ENCODE peak calls at places on chromosome 21, in eight cellular contexts. S, J, D, A, T, R, C and K are unnamed samples.

GRCh38 chr21:32520885-32521735 is 64.2 kb downstream of the TCP10L start:
- DNase-seq in S (no peak), J (no peak), D (peak), A (peak), T (no peak), R (peak), C (peak), K (peak)

GRCh38 chr21:26954591-26955214 is 12.2 kb downstream of the ADAMTS5 start:
- DNase-seq in S (no peak), J (no peak), D (no peak), A (no peak), T (no peak), R (no peak), C (peak), K (no peak)

GRCh38 chr21:31865429-31865970 is 7.3 kb upstream of the HUNK start:
- DNase-seq in S (no peak), J (no peak), D (no peak), A (no peak), T (no peak), R (no peak), C (no peak), K (no peak)

GRCh38 chr21:36735201-36735515 is 36.2 kb downstream of the SIM2 start:
- DNase-seq in S (no peak), J (no peak), D (no peak), A (no peak), T (no peak), R (no peak), C (no peak), K (no peak)

GRCh38 chr21:20083336-20083735 is 914.9 kb upstream of the NCAM2 start:
- DNase-seq in S (no peak), J (no peak), D (no peak), A (no peak), T (no peak), R (no peak), C (no peak), K (no peak)

GRCh38 chr21:18245493-18245967 is 897 bp downstream of the CHODL start:
- DNase-seq in S (no peak), J (no peak), D (no peak), A (no peak), T (no peak), R (no peak), C (no peak), K (no peak)

GRCh38 chr21:25569084-25569483 is 38.2 kb downstream of the MRPL39 start:
- DNase-seq in S (no peak), J (no peak), D (no peak), A (no peak), T (no peak), R (no peak), C (peak), K (no peak)

GRCh38 chr21:29245104-29245643 is 53.5 kb upstream of the BACH1 start:
- DNase-seq in S (no peak), J (no peak), D (no peak), A (no peak), T (no peak), R (peak), C (peak), K (no peak)

GRCh38 chr21:46091631-46092025 is 6.3 kb upstream of the COL6A2 start:
- DNase-seq in S (no peak), J (no peak), D (peak), A (no peak), T (no peak), R (no peak), C (no peak), K (no peak)

GRCh38 chr21:26127918-26128317 is 42.7 kb downstream of the APP start:
- DNase-seq in S (no peak), J (no peak), D (no peak), A (peak), T (no peak), R (peak), C (no peak), K (peak)

GRCh38 chr21:26389971-26390641 is 183.0 kb downstream of the CYYR1 start:
- DNase-seq in S (no peak), J (peak), D (no peak), A (peak), T (no peak), R (peak), C (peak), K (peak)

GRCh38 chr21:25494804-25495203 is 112.5 kb downstream of the MRPL39 start:
- DNase-seq in S (no peak), J (no peak), D (no peak), A (no peak), T (no peak), R (no peak), C (no peak), K (no peak)

GRCh38 chr21:15064576-15065380 is at the start of gene NRIP1:
- DNase-seq in S (peak), J (peak), D (peak), A (peak), T (no peak), R (peak), C (peak), K (peak)

GRCh38 chr21:26587621-26588260 is 14.7 kb upstream of the CYYR1 start:
- DNase-seq in S (no peak), J (peak), D (no peak), A (peak), T (no peak), R (peak), C (peak), K (peak)

GRCh38 chr21:31959881-31960280 is 87.1 kb downstream of the HUNK start:
- DNase-seq in S (no peak), J (no peak), D (no peak), A (no peak), T (no peak), R (no peak), C (no peak), K (no peak)

GRCh38 chr21:24050233-24050632 is 1557.0 kb downstream of the MRPL39 start:
- DNase-seq in S (no peak), J (no peak), D (no peak), A (no peak), T (no peak), R (no peak), C (no peak), K (no peak)

GRCh38 chr21:42865361-42866160 is 13.8 kb downstream of the WDR4 start:
- DNase-seq in S (no peak), J (no peak), D (peak), A (no peak), T (no peak), R (no peak), C (no peak), K (no peak)

GRCh38 chr21:8990326-8991087 is 1530.9 kb upstream of the TPTE start:
- DNase-seq in S (peak), J (no peak), D (no peak), A (peak), T (no peak), R (no peak), C (no peak), K (no peak)

GRCh38 chr21:17461582-17461981 is 51.3 kb upstream of the CXADR start:
- DNase-seq in S (no peak), J (no peak), D (no peak), A (peak), T (no peak), R (peak), C (peak), K (no peak)

GRCh38 chr21:32476661-32477423 is 64.3 kb downstream of the EVA1C start:
- DNase-seq in S (no peak), J (no peak), D (no peak), A (no peak), T (no peak), R (no peak), C (no peak), K (no peak)

GRCh38 chr21:28688381-28688780 is 304.3 kb downstream of the LTN1 start:
- DNase-seq in S (no peak), J (no peak), D (no peak), A (peak), T (no peak), R (no peak), C (no peak), K (no peak)

GRCh38 chr21:24899138-24899537 is 708.1 kb downstream of the MRPL39 start:
- DNase-seq in S (no peak), J (no peak), D (no peak), A (no peak), T (no peak), R (no peak), C (no peak), K (no peak)

GRCh38 chr21:18529253-18529652 is 125.7 kb upstream of the TMPRSS15 start:
- DNase-seq in S (no peak), J (no peak), D (no peak), A (peak), T (no peak), R (peak), C (peak), K (peak)

GRCh38 chr21:30984897-30985296 is 53.4 kb downstream of the KRTAP19-8 start:
- DNase-seq in S (no peak), J (no peak), D (no peak), A (no peak), T (no peak), R (no peak), C (no peak), K (no peak)

GRCh38 chr21:29185172-29185571 is 54.7 kb downstream of the MAP3K7CL start:
- DNase-seq in S (no peak), J (no peak), D (no peak), A (no peak), T (no peak), R (no peak), C (no peak), K (no peak)

GRCh38 chr21:39863111-39863510 is 4.1 kb upstream of the PCP4 start:
- DNase-seq in S (no peak), J (no peak), D (no peak), A (peak), T (no peak), R (peak), C (no peak), K (no peak)

GRCh38 chr21:29152936-29153335 is 22.5 kb downstream of the MAP3K7CL start:
- DNase-seq in S (no peak), J (no peak), D (no peak), A (no peak), T (no peak), R (peak), C (peak), K (no peak)

GRCh38 chr21:25708467-25709065 is 26.1 kb downstream of the ATP5PF start:
- DNase-seq in S (peak), J (peak), D (no peak), A (peak), T (peak), R (peak), C (peak), K (peak)

GRCh38 chr21:35559128-35559831 is 501.0 kb downstream of the SETD4 start:
- DNase-seq in S (no peak), J (no peak), D (no peak), A (no peak), T (no peak), R (peak), C (peak), K (peak)
- TF ChIP-seq CTCF in S (no peak), J (no peak), D (no peak), A (no peak), T (no peak), R (no peak), C (peak), K (no peak)

DNA sequence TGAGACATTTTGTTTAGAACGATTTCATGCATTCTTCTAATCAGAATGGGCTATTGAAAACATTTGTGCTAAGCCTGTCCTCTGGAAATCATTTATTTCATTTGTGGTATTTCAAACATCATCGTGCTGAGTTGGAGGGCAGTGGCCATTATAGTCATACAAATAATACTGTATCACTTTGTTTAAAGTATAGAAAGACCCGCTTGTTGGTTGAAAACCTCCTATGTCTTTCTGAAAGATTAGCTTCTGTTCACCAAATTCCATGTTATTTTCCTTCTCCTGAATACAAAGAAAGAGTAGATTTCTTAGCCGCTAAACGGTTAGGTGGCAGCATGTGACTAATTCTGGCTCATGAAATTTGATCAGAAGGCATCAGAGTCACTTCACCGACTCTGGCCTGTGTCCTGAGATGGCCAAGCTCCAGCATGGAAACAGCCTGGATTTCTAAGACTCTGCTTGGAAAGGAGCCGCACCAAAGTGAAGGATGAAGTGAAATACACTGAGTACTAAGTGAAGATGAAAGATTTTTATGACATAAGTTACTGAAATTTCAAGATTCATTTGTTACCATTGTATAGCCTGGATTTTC is 355.1 kb downstream of the USP25 start:
- DNase-seq in S (no peak), J (no peak), D (peak), A (peak), T (no peak), R (no peak), C (peak), K (peak)
- H3K4me3 ChIP-seq in S (no peak), J (no peak), D (peak), A (peak), T (no peak), R (no peak), C (no peak), K (no peak)

GRCh38 chr21:44310628-44311027 is 10.8 kb downstream of the PFKL start:
- DNase-seq in S (no peak), J (no peak), D (no peak), A (no peak), T (peak), R (no peak), C (no peak), K (no peak)
- TF ChIP-seq CTCF in S (no peak), J (no peak), D (no peak), A (no peak), T (peak), R (no peak), C (no peak), K (no peak)

GRCh38 chr21:35006248-35006647 is 42.9 kb downstream of the RUNX1 start:
- DNase-seq in S (no peak), J (no peak), D (no peak), A (no peak), T (no peak), R (no peak), C (no peak), K (no peak)
- H3K4me3 ChIP-seq in S (no peak), J (no peak), D (no peak), A (no peak), T (no peak), R (no peak), C (no peak), K (no peak)

GRCh38 chr21:45003331-45004058 is 63.7 kb downstream of the SLX9 start:
- DNase-seq in S (no peak), J (no peak), D (peak), A (no peak), T (no peak), R (no peak), C (no peak), K (no peak)
- TF ChIP-seq CTCF in S (no peak), J (no peak), D (no peak), A (no peak), T (no peak), R (no peak), C (no peak), K (no peak)

GRCh38 chr21:37915941-37916794 is at the start of gene KCNJ6:
- DNase-seq in S (peak), J (peak), D (no peak), A (no peak), T (no peak), R (peak), C (peak), K (peak)

GRCh38 chr21:37915516-37915915 is 741 bp downstream of the KCNJ6 start:
- DNase-seq in S (peak), J (no peak), D (no peak), A (no peak), T (no peak), R (no peak), C (no peak), K (no peak)

GRCh38 chr21:37914211-37914900 is 1.9 kb downstream of the KCNJ6 start:
- DNase-seq in S (peak), J (no peak), D (no peak), A (peak), T (no peak), R (peak), C (no peak), K (no peak)

GRCh38 chr21:37917612-37918011 is 1.4 kb upstream of the KCNJ6 start:
- DNase-seq in S (no peak), J (no peak), D (no peak), A (peak), T (no peak), R (peak), C (peak), K (peak)

GRCh38 chr21:37916795-37917142 is 512 bp upstream of the KCNJ6 start:
- DNase-seq in S (peak), J (peak), D (no peak), A (no peak), T (no peak), R (no peak), C (no peak), K (no peak)
- H3K4me3 ChIP-seq in S (peak), J (peak), D (no peak), A (no peak), T (no peak), R (no peak), C (no peak), K (no peak)

DNA sequence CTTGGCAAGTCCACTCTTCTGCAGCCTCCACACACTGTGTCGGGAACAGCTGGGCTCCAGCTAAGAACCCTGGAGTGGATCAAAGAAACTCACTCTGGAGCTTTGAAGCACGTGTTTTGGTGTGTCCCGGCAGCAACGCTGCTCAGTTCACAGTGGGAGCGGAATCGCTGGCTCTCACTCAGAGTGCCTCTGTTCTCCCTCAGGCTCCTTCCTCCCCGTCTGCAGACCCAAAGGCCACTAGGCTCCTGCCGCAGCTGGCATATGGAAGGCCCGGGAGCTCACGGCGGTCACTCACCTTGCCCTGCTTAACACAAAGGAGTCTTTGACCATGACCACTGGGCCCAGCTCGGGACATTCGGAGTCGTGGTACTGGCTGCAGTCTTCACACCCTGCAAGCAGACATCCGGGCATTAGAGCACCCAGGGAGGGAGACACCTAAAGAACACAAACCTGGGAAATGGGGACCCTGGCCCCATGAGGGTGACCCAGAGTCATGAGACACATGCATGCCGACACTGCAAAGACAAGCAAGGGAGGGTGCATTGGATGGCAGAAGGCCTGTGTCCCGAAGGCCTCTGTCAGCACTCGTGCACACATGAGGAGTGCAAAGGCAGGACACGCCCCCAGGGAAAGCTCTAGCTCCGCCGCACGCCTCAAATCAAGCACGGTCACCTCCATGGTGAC is 19.7 kb downstream of the PRDM15 start:
- DNase-seq in S (no peak), J (no peak), D (no peak), A (no peak), T (no peak), R (no peak), C (no peak), K (no peak)
- TF ChIP-seq CTCF in S (no peak), J (no peak), D (no peak), A (no peak), T (no peak), R (no peak), C (no peak), K (no peak)

DNA sequence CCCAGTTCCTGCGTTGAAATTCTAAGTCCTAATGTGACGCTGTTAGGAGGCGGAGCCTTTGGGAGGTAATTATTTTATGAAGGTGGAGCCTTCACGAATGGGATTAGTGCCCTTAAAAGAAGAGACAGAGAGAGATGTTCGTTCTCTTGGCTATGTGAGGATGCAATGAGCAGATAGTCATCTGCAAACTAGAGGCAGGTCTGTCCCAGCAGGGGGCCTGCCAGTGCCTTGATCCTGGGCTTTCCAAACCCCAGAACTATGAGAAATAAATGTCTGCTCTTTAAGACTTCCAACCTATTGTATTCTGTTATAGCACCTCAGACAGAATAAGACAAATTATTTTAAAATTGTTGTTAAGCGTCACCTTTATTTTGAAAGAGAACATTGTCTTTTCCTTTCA is 123.1 kb upstream of the KCNJ6 start:
- DNase-seq in S (no peak), J (no peak), D (no peak), A (no peak), T (no peak), R (no peak), C (no peak), K (no peak)
- H3K4me3 ChIP-seq in S (no peak), J (no peak), D (no peak), A (no peak), T (no peak), R (no peak), C (no peak), K (no peak)

GRCh38 chr21:22345624-22346023 is 1347.4 kb downstream of the NCAM2 start:
- DNase-seq in S (no peak), J (no peak), D (no peak), A (no peak), T (no peak), R (no peak), C (no peak), K (no peak)
- TF ChIP-seq CTCF in S (no peak), J (no peak), D (no peak), A (no peak), T (no peak), R (no peak), C (no peak), K (no peak)